ENCODE peak calls at places on chromosome X, in eight cellular contexts. One of them, this sample, is unnamed.

GRCh38 chrX:829145-829544 is 198.6 kb downstream of the SHOX start:
- DNase-seq in HT1080: no peak
- DNase-seq in T1000: no peak
- DNase-seq in Right ventricle myocardium inferior: no peak
- DNase-seq in Right ventricle myocardium superior: no peak
- DNase-seq in iPS-NIHi11: no peak
- DNase-seq in lung microvascular endothelial cell: no peak
- DNase-seq in stimulated activated CD8-positive, alpha-beta memory T cell treated with anti-CD3 and anti-CD28 coated beads, Interleukin-12 subunit alpha, Interleukin-12 subunit beta, amount 100 ng/mL, for 4 hours: no peak
- DNase-seq in this sample: no peak

GRCh38 chrX:153863251-153863991 is 22.6 kb downstream of the L1CAM start:
- DNase-seq in Right ventricle myocardium inferior: no peak
- DNase-seq in stimulated activated CD8-positive, alpha-beta memory T cell treated with anti-CD3 and anti-CD28 coated beads, Interleukin-12 subunit alpha, Interleukin-12 subunit beta, amount 100 ng/mL, for 4 hours: no peak
- DNase-seq in HT1080: no peak
- DNase-seq in T1000: no peak
- DNase-seq in lung microvascular endothelial cell: no peak
- DNase-seq in iPS-NIHi11: no peak
- DNase-seq in Right ventricle myocardium superior: no peak
- DNase-seq in this sample: no peak

GRCh38 chrX:109489174-109489573 is 7.3 kb upstream of the GUCY2F start:
- DNase-seq in Right ventricle myocardium superior: no peak
- DNase-seq in T1000: no peak
- DNase-seq in iPS-NIHi11: no peak
- DNase-seq in lung microvascular endothelial cell: no peak
- DNase-seq in stimulated activated CD8-positive, alpha-beta memory T cell treated with anti-CD3 and anti-CD28 coated beads, Interleukin-12 subunit alpha, Interleukin-12 subunit beta, amount 100 ng/mL, for 4 hours: no peak
- DNase-seq in Right ventricle myocardium inferior: no peak
- DNase-seq in HT1080: no peak
- DNase-seq in this sample: no peak

GRCh38 chrX:148698221-148698620 is 197.8 kb downstream of the AFF2 start:
- DNase-seq in Right ventricle myocardium superior: no peak
- DNase-seq in Right ventricle myocardium inferior: no peak
- DNase-seq in lung microvascular endothelial cell: no peak
- DNase-seq in iPS-NIHi11: no peak
- DNase-seq in stimulated activated CD8-positive, alpha-beta memory T cell treated with anti-CD3 and anti-CD28 coated beads, Interleukin-12 subunit alpha, Interleukin-12 subunit beta, amount 100 ng/mL, for 4 hours: no peak
- DNase-seq in T1000: no peak
- DNase-seq in HT1080: no peak
- DNase-seq in this sample: no peak

GRCh38 chrX:130083656-130084382 is 26.5 kb downstream of the ELF4 start:
- DNase-seq in Right ventricle myocardium inferior: no peak
- DNase-seq in stimulated activated CD8-positive, alpha-beta memory T cell treated with anti-CD3 and anti-CD28 coated beads, Interleukin-12 subunit alpha, Interleukin-12 subunit beta, amount 100 ng/mL, for 4 hours: no peak
- DNase-seq in HT1080: no peak
- DNase-seq in lung microvascular endothelial cell: no peak
- DNase-seq in Right ventricle myocardium superior: peak
- DNase-seq in iPS-NIHi11: no peak
- DNase-seq in T1000: no peak
- DNase-seq in this sample: no peak

GRCh38 chrX:148771440-148771839 is 271.0 kb downstream of the AFF2 start:
- DNase-seq in HT1080: no peak
- DNase-seq in iPS-NIHi11: no peak
- DNase-seq in T1000: no peak
- DNase-seq in Right ventricle myocardium inferior: no peak
- DNase-seq in lung microvascular endothelial cell: no peak
- DNase-seq in stimulated activated CD8-positive, alpha-beta memory T cell treated with anti-CD3 and anti-CD28 coated beads, Interleukin-12 subunit alpha, Interleukin-12 subunit beta, amount 100 ng/mL, for 4 hours: no peak
- DNase-seq in Right ventricle myocardium superior: no peak
- DNase-seq in this sample: no peak

GRCh38 chrX:37509349-37509748 is 62.1 kb upstream of the LANCL3 start:
- DNase-seq in HT1080: peak
- DNase-seq in T1000: no peak
- DNase-seq in lung microvascular endothelial cell: no peak
- DNase-seq in iPS-NIHi11: no peak
- DNase-seq in Right ventricle myocardium superior: no peak
- DNase-seq in Right ventricle myocardium inferior: no peak
- DNase-seq in stimulated activated CD8-positive, alpha-beta memory T cell treated with anti-CD3 and anti-CD28 coated beads, Interleukin-12 subunit alpha, Interleukin-12 subunit beta, amount 100 ng/mL, for 4 hours: no peak
- DNase-seq in this sample: no peak

GRCh38 chrX:21946925-21947641 is 6.6 kb downstream of the SMS start:
- DNase-seq in lung microvascular endothelial cell: peak
- DNase-seq in HT1080: no peak
- DNase-seq in T1000: no peak
- DNase-seq in stimulated activated CD8-positive, alpha-beta memory T cell treated with anti-CD3 and anti-CD28 coated beads, Interleukin-12 subunit alpha, Interleukin-12 subunit beta, amount 100 ng/mL, for 4 hours: no peak
- DNase-seq in Right ventricle myocardium inferior: no peak
- DNase-seq in Right ventricle myocardium superior: no peak
- DNase-seq in iPS-NIHi11: peak
- DNase-seq in this sample: no peak

GRCh38 chrX:21373637-21374162 is 518 bp upstream of the CNKSR2 start:
- DNase-seq in stimulated activated CD8-positive, alpha-beta memory T cell treated with anti-CD3 and anti-CD28 coated beads, Interleukin-12 subunit alpha, Interleukin-12 subunit beta, amount 100 ng/mL, for 4 hours: no peak
- DNase-seq in lung microvascular endothelial cell: no peak
- DNase-seq in Right ventricle myocardium inferior: peak
- DNase-seq in Right ventricle myocardium superior: peak
- DNase-seq in T1000: no peak
- DNase-seq in HT1080: no peak
- DNase-seq in iPS-NIHi11: no peak
- DNase-seq in this sample: no peak

GRCh38 chrX:154785711-154786110 is 19.6 kb downstream of the MPP1 start:
- DNase-seq in Right ventricle myocardium inferior: no peak
- DNase-seq in iPS-NIHi11: no peak
- DNase-seq in HT1080: no peak
- DNase-seq in T1000: no peak
- DNase-seq in Right ventricle myocardium superior: no peak
- DNase-seq in stimulated activated CD8-positive, alpha-beta memory T cell treated with anti-CD3 and anti-CD28 coated beads, Interleukin-12 subunit alpha, Interleukin-12 subunit beta, amount 100 ng/mL, for 4 hours: no peak
- DNase-seq in lung microvascular endothelial cell: no peak
- DNase-seq in this sample: no peak

GRCh38 chrX:45485682-45486081 is 285.0 kb upstream of the DIPK2B start:
- DNase-seq in HT1080: no peak
- DNase-seq in Right ventricle myocardium inferior: no peak
- DNase-seq in iPS-NIHi11: no peak
- DNase-seq in stimulated activated CD8-positive, alpha-beta memory T cell treated with anti-CD3 and anti-CD28 coated beads, Interleukin-12 subunit alpha, Interleukin-12 subunit beta, amount 100 ng/mL, for 4 hours: no peak
- DNase-seq in lung microvascular endothelial cell: peak
- DNase-seq in Right ventricle myocardium superior: no peak
- DNase-seq in T1000: no peak
- DNase-seq in this sample: no peak

GRCh38 chrX:13790206-13791131 is 26.4 kb downstream of the GPM6B start:
- DNase-seq in Right ventricle myocardium inferior: no peak
- DNase-seq in T1000: no peak
- DNase-seq in iPS-NIHi11: no peak
- DNase-seq in lung microvascular endothelial cell: no peak
- DNase-seq in HT1080: peak
- DNase-seq in stimulated activated CD8-positive, alpha-beta memory T cell treated with anti-CD3 and anti-CD28 coated beads, Interleukin-12 subunit alpha, Interleukin-12 subunit beta, amount 100 ng/mL, for 4 hours: no peak
- DNase-seq in Right ventricle myocardium superior: no peak
- DNase-seq in this sample: no peak

GRCh38 chrX:18941896-18942295 is 42.0 kb downstream of the PHKA2 start:
- DNase-seq in T1000: no peak
- DNase-seq in iPS-NIHi11: no peak
- DNase-seq in stimulated activated CD8-positive, alpha-beta memory T cell treated with anti-CD3 and anti-CD28 coated beads, Interleukin-12 subunit alpha, Interleukin-12 subunit beta, amount 100 ng/mL, for 4 hours: no peak
- DNase-seq in lung microvascular endothelial cell: no peak
- DNase-seq in HT1080: no peak
- DNase-seq in Right ventricle myocardium superior: no peak
- DNase-seq in Right ventricle myocardium inferior: no peak
- DNase-seq in this sample: no peak

This sample was measured in natural killer cell.